ENCODE peak calls at places on chromosomes 3 and 15, in nine cellular contexts. One of them, this sample, is unnamed.

GRCh38 chr3:126451511-126451910 is 24.2 kb downstream of the ZXDC start:
- DNase-seq in IMR-90: no peak
- DNase-seq in Peyer's patch: peak
- DNase-seq in tibial artery: no peak
- DNase-seq in brain microvascular endothelial cell: no peak
- DNase-seq in ovary: no peak
- DNase-seq in cardiac fibroblast: no peak
- DNase-seq in AG10803: no peak
- DNase-seq in HL-60: no peak
- DNase-seq in this sample: no peak

GRCh38 chr15:67042490-67043181 is 22.8 kb upstream of the SMAD3 start:
- DNase-seq in IMR-90: peak
- DNase-seq in Peyer's patch: no peak
- DNase-seq in tibial artery: no peak
- DNase-seq in brain microvascular endothelial cell: peak
- DNase-seq in ovary: no peak
- DNase-seq in cardiac fibroblast: peak
- DNase-seq in AG10803: no peak
- DNase-seq in HL-60: peak
- DNase-seq in this sample: no peak

GRCh38 chr3:45646051-45646585 is 43.1 kb upstream of the SACM1L start:
- DNase-seq in IMR-90: no peak
- DNase-seq in Peyer's patch: peak
- DNase-seq in tibial artery: peak
- DNase-seq in brain microvascular endothelial cell: no peak
- DNase-seq in ovary: no peak
- DNase-seq in cardiac fibroblast: no peak
- DNase-seq in AG10803: no peak
- DNase-seq in HL-60: peak
- DNase-seq in this sample: no peak

GRCh38 chr15:50075292-50075691 is 43.7 kb downstream of the ATP8B4 start:
- DNase-seq in IMR-90: no peak
- DNase-seq in Peyer's patch: no peak
- DNase-seq in tibial artery: no peak
- DNase-seq in brain microvascular endothelial cell: no peak
- DNase-seq in ovary: no peak
- DNase-seq in cardiac fibroblast: no peak
- DNase-seq in AG10803: no peak
- DNase-seq in HL-60: no peak
- DNase-seq in this sample: no peak

GRCh38 chr3:101042996-101043686 is 49.9 kb upstream of the ABI3BP start:
- DNase-seq in IMR-90: peak
- DNase-seq in Peyer's patch: no peak
- DNase-seq in tibial artery: no peak
- DNase-seq in brain microvascular endothelial cell: no peak
- DNase-seq in ovary: no peak
- DNase-seq in cardiac fibroblast: peak
- DNase-seq in AG10803: peak
- DNase-seq in HL-60: no peak
- DNase-seq in this sample: peak

GRCh38 chr3:53375019-53375418 is 27.7 kb upstream of the DCP1A start:
- DNase-seq in IMR-90: peak
- DNase-seq in Peyer's patch: peak
- DNase-seq in tibial artery: peak
- DNase-seq in brain microvascular endothelial cell: peak
- DNase-seq in ovary: peak
- DNase-seq in cardiac fibroblast: peak
- DNase-seq in AG10803: peak
- DNase-seq in HL-60: peak
- DNase-seq in this sample: peak

GRCh38 chr3:179653777-179654117 is 907 bp downstream of the USP13 start:
- DNase-seq in IMR-90: no peak
- DNase-seq in Peyer's patch: peak
- DNase-seq in tibial artery: no peak
- DNase-seq in brain microvascular endothelial cell: peak
- DNase-seq in ovary: peak
- DNase-seq in cardiac fibroblast: no peak
- DNase-seq in AG10803: no peak
- DNase-seq in HL-60: no peak
- DNase-seq in this sample: no peak

GRCh38 chr3:61315874-61316273 is 64.6 kb upstream of the FHIT start:
- DNase-seq in IMR-90: no peak
- DNase-seq in Peyer's patch: no peak
- DNase-seq in tibial artery: no peak
- DNase-seq in brain microvascular endothelial cell: peak
- DNase-seq in ovary: no peak
- DNase-seq in cardiac fibroblast: peak
- DNase-seq in AG10803: peak
- DNase-seq in HL-60: no peak
- DNase-seq in this sample: peak

GRCh38 chr3:30273304-30274072 is 332.9 kb upstream of the TGFBR2 start:
- DNase-seq in IMR-90: peak
- DNase-seq in Peyer's patch: no peak
- DNase-seq in tibial artery: no peak
- DNase-seq in brain microvascular endothelial cell: no peak
- DNase-seq in ovary: no peak
- DNase-seq in cardiac fibroblast: no peak
- DNase-seq in AG10803: peak
- DNase-seq in HL-60: no peak
- DNase-seq in this sample: no peak

GRCh38 chr15:74129411-74130088 is 836 bp upstream of the ISLR2 start:
- DNase-seq in IMR-90: no peak
- DNase-seq in Peyer's patch: no peak
- DNase-seq in tibial artery: no peak
- DNase-seq in brain microvascular endothelial cell: no peak
- DNase-seq in ovary: no peak
- DNase-seq in cardiac fibroblast: no peak
- DNase-seq in AG10803: no peak
- DNase-seq in HL-60: no peak
- DNase-seq in this sample: no peak

GRCh38 chr3:190338717-190339116 is 16.5 kb upstream of the CLDN1 start:
- DNase-seq in IMR-90: peak
- DNase-seq in Peyer's patch: no peak
- DNase-seq in tibial artery: no peak
- DNase-seq in brain microvascular endothelial cell: no peak
- DNase-seq in ovary: no peak
- DNase-seq in cardiac fibroblast: no peak
- DNase-seq in AG10803: no peak
- DNase-seq in HL-60: no peak
- DNase-seq in this sample: peak

GRCh38 chr3:190340071-190340470 is 17.8 kb upstream of the CLDN1 start:
- DNase-seq in IMR-90: peak
- DNase-seq in Peyer's patch: no peak
- DNase-seq in tibial artery: no peak
- DNase-seq in brain microvascular endothelial cell: no peak
- DNase-seq in ovary: no peak
- DNase-seq in cardiac fibroblast: no peak
- DNase-seq in AG10803: no peak
- DNase-seq in HL-60: no peak
- DNase-seq in this sample: no peak

GRCh38 chr3:190336516-190337189 is 14.4 kb upstream of the CLDN1 start:
- DNase-seq in IMR-90: no peak
- DNase-seq in Peyer's patch: no peak
- DNase-seq in tibial artery: no peak
- DNase-seq in brain microvascular endothelial cell: no peak
- DNase-seq in ovary: no peak
- DNase-seq in cardiac fibroblast: peak
- DNase-seq in AG10803: peak
- DNase-seq in HL-60: no peak
- DNase-seq in this sample: peak

GRCh38 chr3:190333961-190334360 is 11.7 kb upstream of the CLDN1 start:
- DNase-seq in IMR-90: no peak
- DNase-seq in Peyer's patch: no peak
- DNase-seq in tibial artery: no peak
- DNase-seq in brain microvascular endothelial cell: no peak
- DNase-seq in ovary: no peak
- DNase-seq in cardiac fibroblast: no peak
- DNase-seq in AG10803: no peak
- DNase-seq in HL-60: no peak
- DNase-seq in this sample: no peak

DNA sequence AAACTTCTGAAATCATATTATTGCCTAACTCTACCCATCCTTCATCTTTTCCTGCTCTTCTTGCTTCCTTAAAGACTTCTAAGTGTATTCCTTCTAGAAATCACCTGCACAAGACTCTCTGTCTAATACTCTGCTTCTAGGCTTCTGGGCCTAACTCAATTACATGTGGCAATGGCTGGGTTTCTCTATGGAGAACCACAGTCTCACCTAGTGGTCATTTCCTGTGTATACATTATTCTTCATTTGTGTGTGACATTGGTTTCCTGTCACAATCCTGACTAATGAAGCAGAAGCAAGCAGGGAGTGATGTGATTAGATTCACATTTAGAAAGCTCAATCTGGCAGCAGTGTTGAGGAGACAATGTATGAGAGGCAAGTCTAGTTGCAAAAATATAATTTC is 16.9 kb upstream of the CLDN1 start:
- DNase-seq in IMR-90: peak
- DNase-seq in Peyer's patch: no peak
- DNase-seq in tibial artery: no peak
- DNase-seq in brain microvascular endothelial cell: no peak
- DNase-seq in ovary: no peak
- DNase-seq in cardiac fibroblast: no peak
- DNase-seq in AG10803: peak
- DNase-seq in HL-60: no peak
- DNase-seq in this sample: peak
- TF ChIP-seq CTCF in IMR-90: peak
- TF ChIP-seq CTCF in Peyer's patch: no peak
- TF ChIP-seq CTCF in tibial artery: no peak
- TF ChIP-seq CTCF in brain microvascular endothelial cell: peak
- TF ChIP-seq CTCF in ovary: no peak
- TF ChIP-seq CTCF in cardiac fibroblast: peak
- TF ChIP-seq CTCF in AG10803: peak
- TF ChIP-seq CTCF in HL-60: no peak
- TF ChIP-seq CTCF in this sample: peak

GRCh38 chr3:10299679-10300078 is 6.9 kb upstream of the GHRL start:
- DNase-seq in IMR-90: no peak
- DNase-seq in Peyer's patch: no peak
- DNase-seq in tibial artery: no peak
- DNase-seq in brain microvascular endothelial cell: no peak
- DNase-seq in ovary: no peak
- DNase-seq in cardiac fibroblast: no peak
- DNase-seq in AG10803: no peak
- DNase-seq in HL-60: no peak
- DNase-seq in this sample: peak

GRCh38 chr3:10303785-10304184 is 11.0 kb upstream of the GHRL start:
- DNase-seq in IMR-90: no peak
- DNase-seq in Peyer's patch: no peak
- DNase-seq in tibial artery: no peak
- DNase-seq in brain microvascular endothelial cell: no peak
- DNase-seq in ovary: no peak
- DNase-seq in cardiac fibroblast: no peak
- DNase-seq in AG10803: no peak
- DNase-seq in HL-60: no peak
- DNase-seq in this sample: no peak

GRCh38 chr3:10303105-10303504 is 10.4 kb upstream of the GHRL start:
- DNase-seq in IMR-90: no peak
- DNase-seq in Peyer's patch: no peak
- DNase-seq in tibial artery: no peak
- DNase-seq in brain microvascular endothelial cell: no peak
- DNase-seq in ovary: no peak
- DNase-seq in cardiac fibroblast: no peak
- DNase-seq in AG10803: no peak
- DNase-seq in HL-60: no peak
- DNase-seq in this sample: no peak

GRCh38 chr3:10299175-10299574 is 6.4 kb upstream of the GHRL start:
- DNase-seq in IMR-90: peak
- DNase-seq in Peyer's patch: no peak
- DNase-seq in tibial artery: no peak
- DNase-seq in brain microvascular endothelial cell: no peak
- DNase-seq in ovary: no peak
- DNase-seq in cardiac fibroblast: peak
- DNase-seq in AG10803: peak
- DNase-seq in HL-60: no peak
- DNase-seq in this sample: no peak

GRCh38 chr3:10300087-10300486 is 7.3 kb upstream of the GHRL start:
- DNase-seq in IMR-90: no peak
- DNase-seq in Peyer's patch: no peak
- DNase-seq in tibial artery: no peak
- DNase-seq in brain microvascular endothelial cell: no peak
- DNase-seq in ovary: no peak
- DNase-seq in cardiac fibroblast: no peak
- DNase-seq in AG10803: no peak
- DNase-seq in HL-60: no peak
- DNase-seq in this sample: no peak
- TF ChIP-seq CTCF in IMR-90: no peak
- TF ChIP-seq CTCF in Peyer's patch: no peak
- TF ChIP-seq CTCF in tibial artery: no peak
- TF ChIP-seq CTCF in brain microvascular endothelial cell: no peak
- TF ChIP-seq CTCF in ovary: no peak
- TF ChIP-seq CTCF in cardiac fibroblast: no peak
- TF ChIP-seq CTCF in AG10803: no peak
- TF ChIP-seq CTCF in HL-60: no peak
- TF ChIP-seq CTCF in this sample: no peak

GRCh38 chr15:51982013-51982769 is 10.6 kb upstream of the LEO1 start:
- DNase-seq in IMR-90: peak
- DNase-seq in Peyer's patch: no peak
- DNase-seq in tibial artery: no peak
- DNase-seq in brain microvascular endothelial cell: peak
- DNase-seq in ovary: no peak
- DNase-seq in cardiac fibroblast: peak
- DNase-seq in AG10803: peak
- DNase-seq in HL-60: peak
- DNase-seq in this sample: peak

GRCh38 chr15:51982770-51983103 is 11.2 kb upstream of the LEO1 start:
- DNase-seq in IMR-90: no peak
- DNase-seq in Peyer's patch: no peak
- DNase-seq in tibial artery: no peak
- DNase-seq in brain microvascular endothelial cell: no peak
- DNase-seq in ovary: no peak
- DNase-seq in cardiac fibroblast: no peak
- DNase-seq in AG10803: no peak
- DNase-seq in HL-60: no peak
- DNase-seq in this sample: no peak
- TF ChIP-seq CTCF in IMR-90: no peak
- TF ChIP-seq CTCF in Peyer's patch: no peak
- TF ChIP-seq CTCF in tibial artery: no peak
- TF ChIP-seq CTCF in brain microvascular endothelial cell: no peak
- TF ChIP-seq CTCF in ovary: no peak
- TF ChIP-seq CTCF in cardiac fibroblast: no peak
- TF ChIP-seq CTCF in AG10803: no peak
- TF ChIP-seq CTCF in HL-60: no peak
- TF ChIP-seq CTCF in this sample: no peak

DNA sequence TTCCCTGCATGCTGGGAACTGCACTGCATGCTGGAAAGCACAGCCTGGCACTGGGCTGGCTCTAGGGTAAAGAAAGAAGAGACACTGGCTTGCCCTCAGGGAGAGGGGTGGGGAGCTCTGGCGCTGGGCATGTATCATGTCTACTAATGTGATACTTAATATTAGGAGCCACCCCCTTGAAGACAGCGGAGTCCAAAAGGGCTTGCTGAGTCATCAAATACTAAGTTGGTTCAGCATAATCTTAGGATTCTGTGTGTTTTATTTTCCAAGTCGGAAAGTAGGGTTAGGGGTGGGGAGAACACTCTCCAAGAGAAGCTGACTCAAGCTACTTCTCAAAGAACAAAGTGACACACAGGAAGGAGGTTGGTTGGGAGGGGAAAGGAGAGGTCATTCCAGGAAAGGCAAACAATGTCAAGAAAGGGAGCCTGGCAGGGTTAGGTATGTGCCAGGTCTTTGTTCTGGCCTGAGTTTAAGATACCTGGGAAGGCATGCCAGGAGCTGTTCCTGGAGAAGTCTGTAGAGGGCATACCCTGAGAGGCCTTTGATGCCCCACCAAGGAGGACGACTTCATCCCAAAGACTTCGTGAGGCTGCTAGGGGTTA is 237.8 kb upstream of the NR2E3 start:
- DNase-seq in IMR-90: no peak
- DNase-seq in Peyer's patch: no peak
- DNase-seq in tibial artery: no peak
- DNase-seq in brain microvascular endothelial cell: peak
- DNase-seq in ovary: no peak
- DNase-seq in cardiac fibroblast: peak
- DNase-seq in AG10803: no peak
- DNase-seq in HL-60: no peak
- DNase-seq in this sample: peak
- TF ChIP-seq CTCF in IMR-90: peak
- TF ChIP-seq CTCF in Peyer's patch: no peak
- TF ChIP-seq CTCF in tibial artery: no peak
- TF ChIP-seq CTCF in brain microvascular endothelial cell: peak
- TF ChIP-seq CTCF in ovary: no peak
- TF ChIP-seq CTCF in cardiac fibroblast: peak
- TF ChIP-seq CTCF in AG10803: no peak
- TF ChIP-seq CTCF in HL-60: no peak
- TF ChIP-seq CTCF in this sample: no peak

This sample was measured in foreskin fibroblast.